ENCODE peak calls at places on chromosome 17, in seven cellular contexts. T is lower leg skin, C is HCT116, P is ovary, H is A549, Y is heart left ventricle, V is stomach. Z is an unnamed sample.

GRCh38 chr17:75514299-75515228 is 773 bp downstream of the CASKIN2 start:
- DNase-seq in T (no peak), C (no peak), P (peak), H (no peak), Y (peak), V (no peak), Z (no peak)

GRCh38 chr17:21166599-21167265 is 40.0 kb downstream of the DHRS7B start:
- DNase-seq in T (no peak), C (no peak), P (no peak), H (no peak), Y (no peak), V (no peak), Z (no peak)

GRCh38 chr17:44905006-44906000 is 6.1 kb upstream of the EFTUD2 start:
- DNase-seq in T (no peak), C (no peak), P (no peak), H (no peak), Y (no peak), V (no peak), Z (no peak)

GRCh38 chr17:76529643-76530488 is 7.6 kb downstream of the CYGB start:
- DNase-seq in T (peak), C (no peak), P (peak), H (no peak), Y (peak), V (peak), Z (no peak)

GRCh38 chr17:29086628-29087332 is 43.8 kb downstream of the PIPOX start:
- DNase-seq in T (no peak), C (no peak), P (no peak), H (no peak), Y (no peak), V (no peak), Z (no peak)

GRCh38 chr17:76820523-76820922 is 47.7 kb upstream of the MGAT5B start:
- DNase-seq in T (no peak), C (no peak), P (no peak), H (no peak), Y (no peak), V (no peak), Z (no peak)

GRCh38 chr17:27315322-27315721 is 21.4 kb downstream of the WSB1 start:
- DNase-seq in T (no peak), C (no peak), P (peak), H (no peak), Y (peak), V (peak), Z (peak)

GRCh38 chr17:21177854-21178600 is 35.9 kb downstream of the TMEM11 start:
- DNase-seq in T (peak), C (no peak), P (no peak), H (no peak), Y (no peak), V (peak), Z (no peak)

GRCh38 chr17:80770881-80771611 is 220.6 kb upstream of the CHMP6 start:
- DNase-seq in T (no peak), C (no peak), P (no peak), H (no peak), Y (no peak), V (no peak), Z (no peak)

GRCh38 chr17:39147221-39148185 is 3.9 kb downstream of the PLXDC1 start:
- DNase-seq in T (no peak), C (no peak), P (no peak), H (no peak), Y (peak), V (no peak), Z (no peak)

GRCh38 chr17:14826361-14826760 is 438.8 kb downstream of the PMP22 start:
- DNase-seq in T (no peak), C (no peak), P (no peak), H (no peak), Y (no peak), V (no peak), Z (no peak)

GRCh38 chr17:70268383-70268782 is 99.1 kb downstream of the KCNJ2 start:
- DNase-seq in T (no peak), C (no peak), P (no peak), H (no peak), Y (no peak), V (no peak), Z (no peak)

GRCh38 chr17:55735784-55736405 is 13.2 kb upstream of the TMEM100 start:
- DNase-seq in T (no peak), C (peak), P (peak), H (peak), Y (no peak), V (no peak), Z (peak)

GRCh38 chr17:75130632-75131277 is 787 bp downstream of the NT5C start:
- DNase-seq in T (peak), C (peak), P (peak), H (peak), Y (peak), V (peak), Z (peak)

GRCh38 chr17:69819316-69820087 is 255.5 kb upstream of the KCNJ16 start:
- DNase-seq in T (no peak), C (no peak), P (no peak), H (no peak), Y (no peak), V (no peak), Z (no peak)

GRCh38 chr17:39138416-39139136 is 12.9 kb downstream of the PLXDC1 start:
- DNase-seq in T (no peak), C (no peak), P (no peak), H (no peak), Y (peak), V (no peak), Z (no peak)

GRCh38 chr17:73952498-73953205 is 250.8 kb upstream of the RPL38 start:
- DNase-seq in T (peak), C (no peak), P (no peak), H (peak), Y (peak), V (peak), Z (peak)

GRCh38 chr17:61970030-61970429 is 42.2 kb upstream of the INTS2 start:
- DNase-seq in T (no peak), C (no peak), P (no peak), H (no peak), Y (no peak), V (no peak), Z (no peak)

GRCh38 chr17:82689077-82689476 is 9.4 kb downstream of the RAB40B start:
- DNase-seq in T (no peak), C (no peak), P (no peak), H (no peak), Y (no peak), V (no peak), Z (no peak)

GRCh38 chr17:78127888-78128615 is 503 bp downstream of the TMC6 start:
- DNase-seq in T (peak), C (no peak), P (no peak), H (peak), Y (no peak), V (peak), Z (peak)

GRCh38 chr17:6567528-6568185 is 11.3 kb upstream of the PITPNM3 start:
- DNase-seq in T (no peak), C (no peak), P (no peak), H (no peak), Y (peak), V (peak), Z (no peak)

GRCh38 chr17:72136692-72137550 is 16.1 kb downstream of the SOX9 start:
- DNase-seq in T (no peak), C (peak), P (no peak), H (peak), Y (no peak), V (no peak), Z (no peak)

GRCh38 chr17:72158895-72159885 is 38.4 kb downstream of the SOX9 start:
- DNase-seq in T (no peak), C (no peak), P (no peak), H (no peak), Y (peak), V (no peak), Z (no peak)

GRCh38 chr17:79001190-79002020 is 8.2 kb downstream of the CANT1 start:
- DNase-seq in T (peak), C (no peak), P (peak), H (no peak), Y (peak), V (no peak), Z (no peak)

GRCh38 chr17:79771276-79771675 is 6.7 kb upstream of the CBX2 start:
- DNase-seq in T (no peak), C (no peak), P (no peak), H (no peak), Y (no peak), V (no peak), Z (no peak)

GRCh38 chr17:77391668-77392375 is 251.1 kb downstream of the SEC14L1 start:
- DNase-seq in T (peak), C (no peak), P (no peak), H (peak), Y (peak), V (no peak), Z (no peak)

GRCh38 chr17:75914643-75915265 is 10.1 kb upstream of the MRPL38 start:
- DNase-seq in T (no peak), C (no peak), P (no peak), H (no peak), Y (no peak), V (no peak), Z (no peak)

GRCh38 chr17:74394977-74395376 is 27.7 kb downstream of the GPR142 start:
- DNase-seq in T (no peak), C (no peak), P (no peak), H (no peak), Y (no peak), V (peak), Z (no peak)

GRCh38 chr17:78962345-78962983 is 17.3 kb downstream of the LGALS3BP start:
- DNase-seq in T (no peak), C (peak), P (no peak), H (no peak), Y (no peak), V (peak), Z (no peak)

GRCh38 chr17:57206928-57207327 is 49.4 kb upstream of the MSI2 start:
- DNase-seq in T (no peak), C (no peak), P (no peak), H (no peak), Y (no peak), V (no peak), Z (no peak)

GRCh38 chr17:40460585-40460975 is 17.3 kb downstream of the IGFBP4 start:
- DNase-seq in T (no peak), C (no peak), P (no peak), H (no peak), Y (no peak), V (no peak), Z (no peak)

GRCh38 chr17:27430882-27431491 is 25.3 kb upstream of the KSR1 start:
- DNase-seq in T (no peak), C (peak), P (no peak), H (peak), Y (no peak), V (peak), Z (peak)

GRCh38 chr17:47650525-47651522 is 1.1 kb downstream of the KPNB1 start:
- DNase-seq in T (peak), C (peak), P (peak), H (peak), Y (peak), V (peak), Z (peak)

GRCh38 chr17:47651704-47652103 is 2.0 kb downstream of the KPNB1 start:
- DNase-seq in T (no peak), C (no peak), P (no peak), H (no peak), Y (no peak), V (no peak), Z (no peak)

GRCh38 chr17:47652570-47652969 is 2.9 kb downstream of the KPNB1 start:
- DNase-seq in T (peak), C (no peak), P (no peak), H (no peak), Y (no peak), V (no peak), Z (no peak)

GRCh38 chr17:47649153-47649971 is at the start of gene KPNB1:
- DNase-seq in T (peak), C (peak), P (peak), H (peak), Y (peak), V (peak), Z (peak)

GRCh38 chr17:47649972-47650524 is 329 bp downstream of the KPNB1 start:
- DNase-seq in T (no peak), C (no peak), P (no peak), H (peak), Y (no peak), V (peak), Z (no peak)
- TF ChIP-seq POLR2A in T (no peak), C (no peak), P (peak), H (peak), Y (no peak), V (no peak), Z (no peak)

GRCh38 chr17:9080296-9080914 is 59.1 kb downstream of the NTN1 start:
- DNase-seq in T (no peak), C (no peak), P (no peak), H (no peak), Y (no peak), V (no peak), Z (no peak)
- TF ChIP-seq POLR2A in T (no peak), C (no peak), P (no peak), H (no peak), Y (no peak), V (no peak), Z (no peak)

DNA sequence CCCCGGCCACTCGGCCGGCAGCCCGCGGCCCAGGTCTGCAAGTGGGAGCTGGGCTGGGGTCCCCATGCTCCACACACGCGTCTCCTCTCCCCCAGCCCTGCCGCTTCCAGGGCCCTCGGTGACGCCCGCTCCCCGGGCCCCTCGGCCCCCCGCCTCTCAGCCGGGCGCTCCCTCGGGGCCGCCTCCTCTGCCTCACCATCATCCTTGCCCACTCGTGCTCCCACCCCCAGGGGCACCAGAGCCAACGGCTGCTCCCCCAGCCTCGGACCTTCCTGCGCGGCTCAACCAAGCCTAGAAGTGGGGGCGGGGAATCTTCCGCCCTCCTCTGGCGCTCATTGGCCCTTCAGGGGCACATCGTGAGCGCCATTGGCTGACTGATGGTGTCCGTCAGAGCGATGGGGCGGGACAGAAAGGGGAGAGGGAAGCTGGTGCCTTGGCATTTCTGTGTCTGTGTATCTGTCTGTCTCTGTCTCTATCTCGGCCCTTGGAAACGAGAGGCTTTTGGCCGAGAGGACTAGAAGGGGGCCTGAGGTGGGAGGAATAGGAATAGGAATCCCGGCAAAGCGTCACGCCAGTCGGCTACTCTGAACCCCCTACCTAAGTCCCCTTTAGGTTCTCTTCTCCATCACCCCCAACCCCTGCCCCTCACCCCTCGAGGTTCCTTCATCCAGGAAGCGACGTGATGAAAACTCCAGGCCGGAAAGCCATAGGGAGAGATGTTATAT is 88.9 kb downstream of the CDC27 start:
- DNase-seq in T (peak), C (peak), P (peak), H (peak), Y (peak), V (peak), Z (peak)
- TF ChIP-seq POLR2A in T (no peak), C (peak), P (peak), H (peak), Y (no peak), V (no peak), Z (peak)

GRCh38 chr17:10870651-10871050 is 32.8 kb upstream of the PIRT start:
- DNase-seq in T (no peak), C (no peak), P (no peak), H (no peak), Y (no peak), V (no peak), Z (no peak)
- TF ChIP-seq POLR2A in T (no peak), C (no peak), P (no peak), H (no peak), Y (no peak), V (no peak), Z (no peak)

GRCh38 chr17:49197346-49197998 is 12.9 kb downstream of the GNGT2 start:
- DNase-seq in T (no peak), C (no peak), P (no peak), H (no peak), Y (no peak), V (no peak), Z (no peak)
- TF ChIP-seq POLR2A in T (no peak), C (no peak), P (no peak), H (no peak), Y (no peak), V (no peak), Z (no peak)

DNA sequence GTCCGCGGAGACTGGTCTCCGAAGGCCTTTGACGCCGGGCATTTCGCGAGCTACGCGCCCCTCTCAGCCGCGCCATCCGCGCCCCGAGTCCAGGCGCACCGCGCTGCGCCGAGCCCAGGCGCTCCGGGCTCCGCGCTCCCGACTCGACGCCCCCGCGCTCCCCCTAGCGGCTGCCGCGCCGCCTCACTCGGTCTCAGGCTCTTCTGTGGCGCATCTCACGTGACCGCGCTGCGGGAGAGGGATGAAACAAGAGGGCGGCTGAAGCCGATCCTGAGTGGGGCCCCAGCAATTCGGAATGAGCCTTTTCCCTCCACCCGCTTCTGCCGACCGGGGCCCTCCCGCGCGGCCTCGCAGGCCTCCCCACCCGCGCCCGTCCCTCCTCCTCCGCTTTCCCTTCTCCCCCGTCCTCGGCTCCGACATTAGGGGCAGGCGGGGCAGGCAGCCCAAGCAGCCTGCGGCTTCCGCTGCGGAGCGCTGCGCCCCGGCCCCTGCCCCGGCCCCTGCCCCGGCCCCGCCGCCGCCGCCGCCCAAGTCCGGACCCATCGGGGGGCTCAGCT is 42.5 kb upstream of the AMZ2 start:
- DNase-seq in T (peak), C (peak), P (peak), H (peak), Y (peak), V (peak), Z (peak)
- TF ChIP-seq POLR2A in T (peak), C (peak), P (peak), H (peak), Y (no peak), V (no peak), Z (peak)

Z was measured in erythroblast.